ENCODE peak calls at places on chromosomes 5 and 9, in seven cellular contexts. One of them, this sample, is unnamed.
A peak's percentile ranks its signal among the peaks of the same experiment; 100 is the strongest.

GRCh38 chr5:52825826-52826225 is 38.1 kb downstream of the ITGA1 start:
- DNase-seq in tibial nerve: no peak
- DNase-seq in neural crest cell: no peak
- DNase-seq in fibroblast of pulmonary artery: no peak
- DNase-seq in A673: no peak
- DNase-seq in tibial artery: no peak
- DNase-seq in kidney epithelial cell: no peak
- DNase-seq in this sample: no peak

GRCh38 chr9:114674076-114674797 is 7.8 kb downstream of the TEX48 start:
- DNase-seq in tibial nerve: no peak
- DNase-seq in neural crest cell: no peak
- DNase-seq in fibroblast of pulmonary artery: no peak
- DNase-seq in A673: no peak
- DNase-seq in tibial artery: no peak
- DNase-seq in kidney epithelial cell: no peak
- DNase-seq in this sample: no peak

GRCh38 chr5:57983426-57983825 is 476.5 kb downstream of the PLK2 start:
- DNase-seq in tibial nerve: no peak
- DNase-seq in neural crest cell: no peak
- DNase-seq in fibroblast of pulmonary artery: no peak
- DNase-seq in A673: no peak
- DNase-seq in tibial artery: no peak
- DNase-seq in kidney epithelial cell: no peak
- DNase-seq in this sample: no peak

GRCh38 chr9:13378171-13378570 is 98.7 kb upstream of the MPDZ start:
- DNase-seq in tibial nerve: no peak
- DNase-seq in neural crest cell: no peak
- DNase-seq in fibroblast of pulmonary artery: peak; percentile 43
- DNase-seq in A673: no peak
- DNase-seq in tibial artery: no peak
- DNase-seq in kidney epithelial cell: no peak
- DNase-seq in this sample: no peak

GRCh38 chr9:2013688-2014087 is 1.5 kb upstream of the SMARCA2 start:
- DNase-seq in tibial nerve: no peak
- DNase-seq in neural crest cell: no peak
- DNase-seq in fibroblast of pulmonary artery: peak; percentile 44
- DNase-seq in A673: no peak
- DNase-seq in tibial artery: no peak
- DNase-seq in kidney epithelial cell: no peak
- DNase-seq in this sample: no peak

GRCh38 chr9:89256225-89256624 is 54.8 kb upstream of the CKS2 start:
- DNase-seq in tibial nerve: no peak
- DNase-seq in neural crest cell: no peak
- DNase-seq in fibroblast of pulmonary artery: no peak
- DNase-seq in A673: no peak
- DNase-seq in tibial artery: no peak
- DNase-seq in kidney epithelial cell: no peak
- DNase-seq in this sample: no peak

GRCh38 chr9:63859475-63860215 is 1425.4 kb downstream of the FOXD4L5 start:
- DNase-seq in tibial nerve: no peak
- DNase-seq in neural crest cell: no peak
- DNase-seq in fibroblast of pulmonary artery: peak; percentile 0
- DNase-seq in A673: peak; percentile 0
- DNase-seq in tibial artery: peak; percentile 57
- DNase-seq in kidney epithelial cell: no peak
- DNase-seq in this sample: peak; percentile 28

GRCh38 chr5:3605298-3606010 is 9.8 kb downstream of the IRX1 start:
- DNase-seq in tibial nerve: no peak
- DNase-seq in neural crest cell: no peak
- DNase-seq in fibroblast of pulmonary artery: no peak
- DNase-seq in A673: no peak
- DNase-seq in tibial artery: no peak
- DNase-seq in kidney epithelial cell: no peak
- DNase-seq in this sample: no peak

GRCh38 chr5:956178-956761 is 52.3 kb upstream of the NKD2 start:
- DNase-seq in tibial nerve: no peak
- DNase-seq in neural crest cell: no peak
- DNase-seq in fibroblast of pulmonary artery: no peak
- DNase-seq in A673: no peak
- DNase-seq in tibial artery: peak; percentile 63
- DNase-seq in kidney epithelial cell: no peak
- DNase-seq in this sample: peak; percentile 2

GRCh38 chr9:134968011-134968822 is 50.5 kb upstream of the FCN1 start:
- DNase-seq in tibial nerve: no peak
- DNase-seq in neural crest cell: no peak
- DNase-seq in fibroblast of pulmonary artery: peak; percentile 14
- DNase-seq in A673: peak; percentile 35
- DNase-seq in tibial artery: peak; percentile 31
- DNase-seq in kidney epithelial cell: no peak
- DNase-seq in this sample: no peak

GRCh38 chr5:115888027-115888426 is 46.3 kb downstream of the AP3S1 start:
- DNase-seq in tibial nerve: no peak
- DNase-seq in neural crest cell: no peak
- DNase-seq in fibroblast of pulmonary artery: peak; percentile 64
- DNase-seq in A673: peak; percentile 8
- DNase-seq in tibial artery: no peak
- DNase-seq in kidney epithelial cell: no peak
- DNase-seq in this sample: no peak

GRCh38 chr5:122311400-122311887 is 593 bp upstream of the SNCAIP start:
- DNase-seq in tibial nerve: no peak
- DNase-seq in neural crest cell: peak; percentile 25
- DNase-seq in fibroblast of pulmonary artery: no peak
- DNase-seq in A673: no peak
- DNase-seq in tibial artery: no peak
- DNase-seq in kidney epithelial cell: no peak
- DNase-seq in this sample: peak; percentile 8

GRCh38 chr9:30478684-30479083 is 1905.8 kb upstream of the ACO1 start:
- DNase-seq in tibial nerve: no peak
- DNase-seq in neural crest cell: no peak
- DNase-seq in fibroblast of pulmonary artery: no peak
- DNase-seq in A673: no peak
- DNase-seq in tibial artery: no peak
- DNase-seq in kidney epithelial cell: no peak
- DNase-seq in this sample: no peak

GRCh38 chr9:133584559-133585476 is 24.4 kb downstream of the FAM163B start:
- DNase-seq in tibial nerve: no peak
- DNase-seq in neural crest cell: no peak
- DNase-seq in fibroblast of pulmonary artery: peak; percentile 44
- DNase-seq in A673: peak; percentile 85
- DNase-seq in tibial artery: no peak
- DNase-seq in kidney epithelial cell: no peak
- DNase-seq in this sample: no peak

GRCh38 chr5:152271420-152271819 is 133.7 kb downstream of the NMUR2 start:
- DNase-seq in tibial nerve: no peak
- DNase-seq in neural crest cell: no peak
- DNase-seq in fibroblast of pulmonary artery: peak; percentile 1
- DNase-seq in A673: peak; percentile 50
- DNase-seq in tibial artery: no peak
- DNase-seq in kidney epithelial cell: no peak
- DNase-seq in this sample: peak; percentile 46

GRCh38 chr9:127976498-127976897 is 4.3 kb downstream of the EEIG1 start:
- DNase-seq in tibial nerve: no peak
- DNase-seq in neural crest cell: no peak
- DNase-seq in fibroblast of pulmonary artery: no peak
- DNase-seq in A673: no peak
- DNase-seq in tibial artery: no peak
- DNase-seq in kidney epithelial cell: no peak
- DNase-seq in this sample: no peak

GRCh38 chr5:111143910-111144309 is 51.8 kb downstream of the WDR36 start:
- DNase-seq in tibial nerve: peak; percentile 25
- DNase-seq in neural crest cell: no peak
- DNase-seq in fibroblast of pulmonary artery: peak; percentile 98
- DNase-seq in A673: peak; percentile 67
- DNase-seq in tibial artery: no peak
- DNase-seq in kidney epithelial cell: no peak
- DNase-seq in this sample: peak; percentile 76

GRCh38 chr5:135205616-135206349 is 171.8 kb upstream of the PITX1 start:
- DNase-seq in tibial nerve: no peak
- DNase-seq in neural crest cell: no peak
- DNase-seq in fibroblast of pulmonary artery: no peak
- DNase-seq in A673: no peak
- DNase-seq in tibial artery: no peak
- DNase-seq in kidney epithelial cell: no peak
- DNase-seq in this sample: no peak

GRCh38 chr5:72121753-72122445 is 14.6 kb downstream of the MAP1B start:
- DNase-seq in tibial nerve: no peak
- DNase-seq in neural crest cell: no peak
- DNase-seq in fibroblast of pulmonary artery: no peak
- DNase-seq in A673: no peak
- DNase-seq in tibial artery: no peak
- DNase-seq in kidney epithelial cell: no peak
- DNase-seq in this sample: no peak

GRCh38 chr9:132744881-132745761 is 74.9 kb downstream of the GTF3C4 start:
- DNase-seq in tibial nerve: no peak
- DNase-seq in neural crest cell: no peak
- DNase-seq in fibroblast of pulmonary artery: peak; percentile 3
- DNase-seq in A673: peak; percentile 42
- DNase-seq in tibial artery: no peak
- DNase-seq in kidney epithelial cell: no peak
- DNase-seq in this sample: no peak

GRCh38 chr5:148998174-148998797 is 64.6 kb downstream of the SH3TC2 start:
- DNase-seq in tibial nerve: no peak
- DNase-seq in neural crest cell: peak; percentile 13
- DNase-seq in fibroblast of pulmonary artery: peak; percentile 82
- DNase-seq in A673: peak; percentile 64
- DNase-seq in tibial artery: no peak
- DNase-seq in kidney epithelial cell: no peak
- DNase-seq in this sample: no peak

GRCh38 chr9:131279927-131280530 is 3.7 kb upstream of the FAM78A start:
- DNase-seq in tibial nerve: no peak
- DNase-seq in neural crest cell: no peak
- DNase-seq in fibroblast of pulmonary artery: no peak
- DNase-seq in A673: no peak
- DNase-seq in tibial artery: no peak
- DNase-seq in kidney epithelial cell: no peak
- DNase-seq in this sample: no peak

GRCh38 chr5:95801532-95801931 is 21.0 kb downstream of the GLRX start:
- DNase-seq in tibial nerve: no peak
- DNase-seq in neural crest cell: no peak
- DNase-seq in fibroblast of pulmonary artery: no peak
- DNase-seq in A673: no peak
- DNase-seq in tibial artery: no peak
- DNase-seq in kidney epithelial cell: no peak
- DNase-seq in this sample: no peak

GRCh38 chr9:15317836-15318235 is 10.8 kb upstream of the TTC39B start:
- DNase-seq in tibial nerve: no peak
- DNase-seq in neural crest cell: no peak
- DNase-seq in fibroblast of pulmonary artery: no peak
- DNase-seq in A673: no peak
- DNase-seq in tibial artery: no peak
- DNase-seq in kidney epithelial cell: no peak
- DNase-seq in this sample: no peak

DNA sequence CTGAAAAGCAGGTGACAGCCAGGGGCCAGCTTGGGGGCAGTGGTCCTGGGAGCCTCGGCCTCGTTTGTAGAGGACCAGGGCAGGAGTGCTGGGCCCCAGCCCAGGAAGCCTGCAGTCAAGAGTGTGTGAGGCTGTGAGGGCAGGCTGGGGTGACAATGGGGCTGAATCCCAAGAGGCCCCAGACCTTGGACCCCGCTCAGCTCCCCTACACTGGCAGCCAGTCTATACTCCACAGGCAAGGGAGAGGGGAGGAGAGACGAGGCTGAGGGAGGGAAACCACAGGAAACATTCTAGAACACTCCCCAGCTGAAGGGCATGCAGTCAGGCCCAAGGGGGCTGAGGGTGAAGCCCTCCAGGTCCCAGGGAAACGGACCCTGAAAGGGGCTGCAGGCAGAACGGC is 2.7 kb upstream of the INPP5E start:
- DNase-seq in tibial nerve: no peak
- DNase-seq in neural crest cell: no peak
- DNase-seq in fibroblast of pulmonary artery: no peak
- DNase-seq in A673: no peak
- DNase-seq in tibial artery: no peak
- DNase-seq in kidney epithelial cell: no peak
- DNase-seq in this sample: no peak
- TF ChIP-seq CTCF in tibial nerve: no peak
- TF ChIP-seq CTCF in neural crest cell: no peak
- TF ChIP-seq CTCF in fibroblast of pulmonary artery: no peak
- TF ChIP-seq CTCF in A673: no peak
- TF ChIP-seq CTCF in tibial artery: no peak
- TF ChIP-seq CTCF in kidney epithelial cell: no peak
- TF ChIP-seq CTCF in this sample: no peak

GRCh38 chr5:79535477-79536192 is 21.7 kb upstream of the HOMER1 start:
- DNase-seq in tibial nerve: no peak
- DNase-seq in neural crest cell: no peak
- DNase-seq in fibroblast of pulmonary artery: no peak
- DNase-seq in A673: no peak
- DNase-seq in tibial artery: no peak
- DNase-seq in kidney epithelial cell: no peak
- DNase-seq in this sample: no peak
- TF ChIP-seq CTCF in tibial nerve: no peak
- TF ChIP-seq CTCF in neural crest cell: peak; percentile 28
- TF ChIP-seq CTCF in fibroblast of pulmonary artery: no peak
- TF ChIP-seq CTCF in A673: peak; percentile 39
- TF ChIP-seq CTCF in tibial artery: no peak
- TF ChIP-seq CTCF in kidney epithelial cell: no peak
- TF ChIP-seq CTCF in this sample: peak; percentile 23

DNA sequence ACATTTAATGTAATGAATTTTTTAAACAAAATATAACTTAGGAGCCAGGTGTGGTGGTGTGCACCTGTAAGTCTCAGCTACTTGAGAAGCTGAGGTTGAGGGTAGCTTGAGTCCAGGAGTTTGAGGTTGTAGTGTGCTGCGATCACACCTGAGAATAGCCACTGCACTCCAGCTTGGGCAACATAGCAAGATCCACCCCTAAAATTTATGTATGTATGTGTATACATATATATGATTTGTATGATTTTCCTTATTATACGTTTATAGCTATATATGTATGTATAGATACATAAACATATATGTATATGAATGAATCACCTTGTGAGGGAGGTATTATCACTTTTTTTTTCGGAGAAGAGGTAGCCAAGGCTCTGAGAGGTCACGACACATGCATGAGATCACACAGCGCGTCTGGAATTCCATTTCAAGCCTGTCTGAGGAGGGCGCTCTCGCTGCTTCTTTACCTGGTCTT is 598 bp upstream of the CCNI2 start:
- DNase-seq in tibial nerve: no peak
- DNase-seq in neural crest cell: no peak
- DNase-seq in fibroblast of pulmonary artery: no peak
- DNase-seq in A673: peak; percentile 32
- DNase-seq in tibial artery: no peak
- DNase-seq in kidney epithelial cell: peak; percentile 35
- DNase-seq in this sample: no peak
- TF ChIP-seq CTCF in tibial nerve: no peak
- TF ChIP-seq CTCF in neural crest cell: peak; percentile 55
- TF ChIP-seq CTCF in fibroblast of pulmonary artery: peak; percentile 32
- TF ChIP-seq CTCF in A673: peak; percentile 65
- TF ChIP-seq CTCF in tibial artery: peak; percentile 17
- TF ChIP-seq CTCF in kidney epithelial cell: peak; percentile 73
- TF ChIP-seq CTCF in this sample: no peak

DNA sequence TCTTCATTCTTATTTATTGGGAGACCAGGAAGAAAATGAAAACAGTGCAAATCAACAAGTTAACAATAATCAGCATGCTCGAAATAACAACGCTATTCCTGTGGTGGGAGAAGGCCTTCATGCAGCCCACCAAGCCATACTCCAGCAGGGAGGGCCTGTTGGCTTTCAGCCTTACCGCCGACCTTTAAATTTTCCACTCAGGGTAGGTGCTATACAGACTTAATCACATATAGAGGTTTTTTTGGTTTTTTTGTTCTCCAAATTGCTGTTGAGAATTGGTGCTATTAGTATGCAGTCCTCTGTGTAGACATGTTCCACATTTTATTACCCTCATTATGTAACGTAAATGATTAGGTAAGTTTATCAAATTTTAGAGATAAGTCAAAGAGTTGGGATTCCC is 30.3 kb upstream of the ROPN1L start:
- DNase-seq in tibial nerve: no peak
- DNase-seq in neural crest cell: no peak
- DNase-seq in fibroblast of pulmonary artery: no peak
- DNase-seq in A673: no peak
- DNase-seq in tibial artery: no peak
- DNase-seq in kidney epithelial cell: no peak
- DNase-seq in this sample: no peak
- TF ChIP-seq CTCF in tibial nerve: no peak
- TF ChIP-seq CTCF in neural crest cell: no peak
- TF ChIP-seq CTCF in fibroblast of pulmonary artery: no peak
- TF ChIP-seq CTCF in A673: no peak
- TF ChIP-seq CTCF in tibial artery: no peak
- TF ChIP-seq CTCF in kidney epithelial cell: no peak
- TF ChIP-seq CTCF in this sample: no peak

This sample was measured in heart right ventricle.